ENCODE peak calls at places on chromosomes 6 and 20, in ten cellular contexts. One of them, this sample, is unnamed.

GRCh38 chr6:26305097-26305841 is 59.7 kb upstream of the BTN3A2 start:
- DNase-seq in RWPE1: no peak
- DNase-seq in A549: peak
- DNase-seq in brain microvascular endothelial cell: peak
- DNase-seq in astrocyte: peak
- DNase-seq in sigmoid colon: peak
- DNase-seq in neural progenitor cell: peak
- DNase-seq in left ventricle myocardium inferior: no peak
- DNase-seq in ascending aorta: no peak
- DNase-seq in esophagus squamous epithelium: no peak
- DNase-seq in this sample: no peak

GRCh38 chr6:20402181-20403079 is 751 bp downstream of the E2F3 start:
- DNase-seq in left ventricle myocardium inferior: peak
- DNase-seq in A549: peak
- DNase-seq in RWPE1: peak
- DNase-seq in ascending aorta: peak
- DNase-seq in brain microvascular endothelial cell: no peak
- DNase-seq in neural progenitor cell: peak
- DNase-seq in sigmoid colon: peak
- DNase-seq in esophagus squamous epithelium: peak
- DNase-seq in astrocyte: no peak
- DNase-seq in this sample: no peak

GRCh38 chr20:3753098-3753497 is 14.5 kb downstream of the ADISSP start:
- DNase-seq in ascending aorta: peak
- DNase-seq in astrocyte: peak
- DNase-seq in brain microvascular endothelial cell: peak
- DNase-seq in neural progenitor cell: peak
- DNase-seq in left ventricle myocardium inferior: no peak
- DNase-seq in sigmoid colon: peak
- DNase-seq in A549: peak
- DNase-seq in RWPE1: no peak
- DNase-seq in esophagus squamous epithelium: no peak
- DNase-seq in this sample: peak

GRCh38 chr6:144493035-144493910 is 208.1 kb downstream of the UTRN start:
- DNase-seq in esophagus squamous epithelium: no peak
- DNase-seq in left ventricle myocardium inferior: no peak
- DNase-seq in brain microvascular endothelial cell: no peak
- DNase-seq in ascending aorta: no peak
- DNase-seq in A549: no peak
- DNase-seq in sigmoid colon: no peak
- DNase-seq in neural progenitor cell: no peak
- DNase-seq in astrocyte: peak
- DNase-seq in RWPE1: no peak
- DNase-seq in this sample: no peak

GRCh38 chr6:109767961-109768360 is 76.9 kb downstream of the FIG4 start:
- DNase-seq in brain microvascular endothelial cell: no peak
- DNase-seq in A549: no peak
- DNase-seq in RWPE1: no peak
- DNase-seq in left ventricle myocardium inferior: no peak
- DNase-seq in sigmoid colon: no peak
- DNase-seq in neural progenitor cell: no peak
- DNase-seq in esophagus squamous epithelium: no peak
- DNase-seq in astrocyte: peak
- DNase-seq in ascending aorta: no peak
- DNase-seq in this sample: no peak

GRCh38 chr6:107075951-107076381 is 39.3 kb downstream of the BEND3 start:
- DNase-seq in neural progenitor cell: no peak
- DNase-seq in left ventricle myocardium inferior: no peak
- DNase-seq in astrocyte: peak
- DNase-seq in esophagus squamous epithelium: no peak
- DNase-seq in A549: peak
- DNase-seq in RWPE1: no peak
- DNase-seq in sigmoid colon: peak
- DNase-seq in ascending aorta: no peak
- DNase-seq in brain microvascular endothelial cell: no peak
- DNase-seq in this sample: no peak

GRCh38 chr6:63456734-63457133 is 115.5 kb upstream of the LOC128125822 start:
- DNase-seq in RWPE1: no peak
- DNase-seq in astrocyte: no peak
- DNase-seq in sigmoid colon: no peak
- DNase-seq in left ventricle myocardium inferior: no peak
- DNase-seq in brain microvascular endothelial cell: no peak
- DNase-seq in neural progenitor cell: peak
- DNase-seq in esophagus squamous epithelium: no peak
- DNase-seq in A549: no peak
- DNase-seq in ascending aorta: no peak
- DNase-seq in this sample: no peak

GRCh38 chr6:144955853-144956252 is 670.7 kb downstream of the UTRN start:
- DNase-seq in A549: peak
- DNase-seq in neural progenitor cell: no peak
- DNase-seq in left ventricle myocardium inferior: no peak
- DNase-seq in astrocyte: peak
- DNase-seq in esophagus squamous epithelium: no peak
- DNase-seq in sigmoid colon: no peak
- DNase-seq in brain microvascular endothelial cell: peak
- DNase-seq in ascending aorta: no peak
- DNase-seq in RWPE1: no peak
- DNase-seq in this sample: no peak

GRCh38 chr20:21767200-21767738 is 61.8 kb downstream of the PAX1 start:
- DNase-seq in brain microvascular endothelial cell: no peak
- DNase-seq in esophagus squamous epithelium: no peak
- DNase-seq in RWPE1: no peak
- DNase-seq in ascending aorta: no peak
- DNase-seq in astrocyte: no peak
- DNase-seq in A549: no peak
- DNase-seq in left ventricle myocardium inferior: no peak
- DNase-seq in neural progenitor cell: no peak
- DNase-seq in sigmoid colon: no peak
- DNase-seq in this sample: no peak

GRCh38 chr6:124798942-124799496 is 163.2 kb upstream of the RNF217 start:
- DNase-seq in sigmoid colon: no peak
- DNase-seq in RWPE1: peak
- DNase-seq in esophagus squamous epithelium: no peak
- DNase-seq in A549: no peak
- DNase-seq in ascending aorta: no peak
- DNase-seq in brain microvascular endothelial cell: no peak
- DNase-seq in left ventricle myocardium inferior: no peak
- DNase-seq in neural progenitor cell: no peak
- DNase-seq in astrocyte: no peak
- DNase-seq in this sample: no peak
- TF ChIP-seq CTCF in sigmoid colon: no peak
- TF ChIP-seq CTCF in RWPE1: peak
- TF ChIP-seq CTCF in esophagus squamous epithelium: no peak
- TF ChIP-seq CTCF in A549: no peak
- TF ChIP-seq CTCF in ascending aorta: no peak
- TF ChIP-seq CTCF in brain microvascular endothelial cell: peak
- TF ChIP-seq CTCF in left ventricle myocardium inferior: no peak
- TF ChIP-seq CTCF in neural progenitor cell: peak
- TF ChIP-seq CTCF in astrocyte: no peak
- TF ChIP-seq CTCF in this sample: no peak

GRCh38 chr20:15138548-15139126 is 801.2 kb upstream of the FLRT3 start:
- DNase-seq in neural progenitor cell: no peak
- DNase-seq in A549: no peak
- DNase-seq in esophagus squamous epithelium: no peak
- DNase-seq in ascending aorta: no peak
- DNase-seq in left ventricle myocardium inferior: no peak
- DNase-seq in astrocyte: no peak
- DNase-seq in RWPE1: no peak
- DNase-seq in brain microvascular endothelial cell: no peak
- DNase-seq in sigmoid colon: no peak
- DNase-seq in this sample: no peak
- H3K27ac ChIP-seq in neural progenitor cell: no peak
- H3K27ac ChIP-seq in A549: no peak
- H3K27ac ChIP-seq in esophagus squamous epithelium: no peak
- H3K27ac ChIP-seq in ascending aorta: no peak
- H3K27ac ChIP-seq in left ventricle myocardium inferior: no peak
- H3K27ac ChIP-seq in astrocyte: no peak
- H3K27ac ChIP-seq in RWPE1: no peak
- H3K27ac ChIP-seq in brain microvascular endothelial cell: no peak
- H3K27ac ChIP-seq in sigmoid colon: no peak
- H3K27ac ChIP-seq in this sample: no peak

GRCh38 chr6:150922137-150922536 is 56.6 kb downstream of the MTHFD1L start:
- DNase-seq in left ventricle myocardium inferior: no peak
- DNase-seq in sigmoid colon: no peak
- DNase-seq in brain microvascular endothelial cell: peak
- DNase-seq in astrocyte: no peak
- DNase-seq in neural progenitor cell: no peak
- DNase-seq in A549: no peak
- DNase-seq in esophagus squamous epithelium: no peak
- DNase-seq in RWPE1: no peak
- DNase-seq in ascending aorta: no peak
- DNase-seq in this sample: no peak

GRCh38 chr6:150929403-150929802 is 63.9 kb downstream of the MTHFD1L start:
- DNase-seq in brain microvascular endothelial cell: no peak
- DNase-seq in ascending aorta: peak
- DNase-seq in neural progenitor cell: no peak
- DNase-seq in sigmoid colon: no peak
- DNase-seq in left ventricle myocardium inferior: no peak
- DNase-seq in A549: no peak
- DNase-seq in RWPE1: no peak
- DNase-seq in esophagus squamous epithelium: no peak
- DNase-seq in astrocyte: no peak
- DNase-seq in this sample: no peak

GRCh38 chr6:150928882-150929281 is 63.4 kb downstream of the MTHFD1L start:
- DNase-seq in sigmoid colon: no peak
- DNase-seq in neural progenitor cell: peak
- DNase-seq in astrocyte: no peak
- DNase-seq in ascending aorta: peak
- DNase-seq in esophagus squamous epithelium: no peak
- DNase-seq in A549: peak
- DNase-seq in RWPE1: no peak
- DNase-seq in left ventricle myocardium inferior: no peak
- DNase-seq in brain microvascular endothelial cell: no peak
- DNase-seq in this sample: no peak

GRCh38 chr6:150925655-150925928 is 60.1 kb downstream of the MTHFD1L start:
- DNase-seq in astrocyte: no peak
- DNase-seq in ascending aorta: no peak
- DNase-seq in neural progenitor cell: no peak
- DNase-seq in left ventricle myocardium inferior: no peak
- DNase-seq in A549: no peak
- DNase-seq in sigmoid colon: no peak
- DNase-seq in esophagus squamous epithelium: no peak
- DNase-seq in brain microvascular endothelial cell: no peak
- DNase-seq in RWPE1: no peak
- DNase-seq in this sample: no peak

GRCh38 chr6:150924808-150925654 is 59.5 kb downstream of the MTHFD1L start:
- DNase-seq in A549: peak
- DNase-seq in RWPE1: no peak
- DNase-seq in neural progenitor cell: no peak
- DNase-seq in astrocyte: no peak
- DNase-seq in sigmoid colon: no peak
- DNase-seq in left ventricle myocardium inferior: no peak
- DNase-seq in brain microvascular endothelial cell: peak
- DNase-seq in ascending aorta: peak
- DNase-seq in esophagus squamous epithelium: no peak
- DNase-seq in this sample: no peak
- TF ChIP-seq CTCF in A549: no peak
- TF ChIP-seq CTCF in RWPE1: no peak
- TF ChIP-seq CTCF in neural progenitor cell: no peak
- TF ChIP-seq CTCF in astrocyte: no peak
- TF ChIP-seq CTCF in sigmoid colon: no peak
- TF ChIP-seq CTCF in left ventricle myocardium inferior: no peak
- TF ChIP-seq CTCF in brain microvascular endothelial cell: no peak
- TF ChIP-seq CTCF in ascending aorta: no peak
- TF ChIP-seq CTCF in esophagus squamous epithelium: no peak
- TF ChIP-seq CTCF in this sample: no peak

GRCh38 chr6:164079275-164079600 is 664.7 kb downstream of the QKI start:
- DNase-seq in astrocyte: no peak
- DNase-seq in brain microvascular endothelial cell: no peak
- DNase-seq in neural progenitor cell: no peak
- DNase-seq in esophagus squamous epithelium: no peak
- DNase-seq in ascending aorta: no peak
- DNase-seq in RWPE1: no peak
- DNase-seq in sigmoid colon: no peak
- DNase-seq in left ventricle myocardium inferior: no peak
- DNase-seq in A549: no peak
- DNase-seq in this sample: no peak

DNA sequence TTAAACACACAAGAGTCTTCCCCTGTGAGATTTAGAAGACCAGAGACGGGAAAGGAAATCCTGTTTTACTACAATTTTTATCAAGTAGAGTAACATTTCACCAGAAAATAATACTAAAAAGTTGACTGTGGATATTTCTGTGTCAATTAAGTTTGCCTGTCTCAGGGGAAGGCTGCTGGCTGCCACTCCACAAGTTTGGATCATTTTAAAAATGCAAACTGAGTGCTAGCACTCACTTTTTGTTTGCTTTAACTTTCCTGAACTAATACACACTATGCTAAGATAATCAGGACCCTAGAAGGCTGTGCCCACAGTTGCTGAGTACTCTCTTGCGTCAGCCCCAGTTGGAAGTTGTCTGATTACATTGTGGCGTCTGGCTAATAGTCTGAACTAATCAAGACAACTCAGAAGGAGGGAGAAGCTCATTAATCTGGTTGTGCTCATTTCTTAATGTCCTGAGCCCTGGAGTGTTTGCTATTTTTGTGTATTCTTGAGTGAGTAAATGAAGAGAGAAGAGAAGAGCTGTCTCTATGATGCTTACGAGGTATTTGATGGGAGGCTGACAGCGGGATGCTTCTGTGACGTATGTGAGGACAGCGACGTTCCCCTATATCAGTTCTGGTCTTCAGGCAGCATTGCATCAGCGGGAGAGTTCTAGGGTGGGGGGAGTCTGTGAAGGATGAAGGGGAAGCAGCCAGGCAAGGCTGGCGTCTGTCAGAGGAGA is 664.2 kb downstream of the QKI start:
- DNase-seq in ascending aorta: no peak
- DNase-seq in brain microvascular endothelial cell: no peak
- DNase-seq in sigmoid colon: no peak
- DNase-seq in left ventricle myocardium inferior: no peak
- DNase-seq in neural progenitor cell: no peak
- DNase-seq in A549: no peak
- DNase-seq in astrocyte: no peak
- DNase-seq in RWPE1: no peak
- DNase-seq in esophagus squamous epithelium: no peak
- DNase-seq in this sample: no peak
- H3K27ac ChIP-seq in ascending aorta: no peak
- H3K27ac ChIP-seq in brain microvascular endothelial cell: no peak
- H3K27ac ChIP-seq in sigmoid colon: no peak
- H3K27ac ChIP-seq in left ventricle myocardium inferior: peak
- H3K27ac ChIP-seq in neural progenitor cell: no peak
- H3K27ac ChIP-seq in A549: no peak
- H3K27ac ChIP-seq in astrocyte: no peak
- H3K27ac ChIP-seq in RWPE1: no peak
- H3K27ac ChIP-seq in esophagus squamous epithelium: no peak
- H3K27ac ChIP-seq in this sample: no peak

GRCh38 chr6:40328988-40329545 is 258.1 kb downstream of the LRFN2 start:
- DNase-seq in esophagus squamous epithelium: no peak
- DNase-seq in A549: no peak
- DNase-seq in RWPE1: no peak
- DNase-seq in astrocyte: no peak
- DNase-seq in ascending aorta: no peak
- DNase-seq in left ventricle myocardium inferior: no peak
- DNase-seq in sigmoid colon: no peak
- DNase-seq in neural progenitor cell: no peak
- DNase-seq in brain microvascular endothelial cell: no peak
- DNase-seq in this sample: no peak
- TF ChIP-seq CTCF in esophagus squamous epithelium: no peak
- TF ChIP-seq CTCF in A549: no peak
- TF ChIP-seq CTCF in RWPE1: no peak
- TF ChIP-seq CTCF in astrocyte: no peak
- TF ChIP-seq CTCF in ascending aorta: no peak
- TF ChIP-seq CTCF in left ventricle myocardium inferior: no peak
- TF ChIP-seq CTCF in sigmoid colon: no peak
- TF ChIP-seq CTCF in neural progenitor cell: no peak
- TF ChIP-seq CTCF in brain microvascular endothelial cell: no peak
- TF ChIP-seq CTCF in this sample: no peak